ENCODE peak calls at places on chromosomes 4 and X, in nine cellular contexts. One of them, this sample, is unnamed.

GRCh38 chrX:47836164-47837072 is at the start of gene ZNF81:
- DNase-seq in NCI-H524: peak; percentile 97
- DNase-seq in fibroblast of mammary gland: peak; percentile 95
- DNase-seq in posterior vena cava: peak; percentile 99
- DNase-seq in mesendoderm: peak; percentile 98
- DNase-seq in fibroblast of pulmonary artery: peak; percentile 97
- DNase-seq in stimulated activated CD8-positive, alpha-beta memory T cell treated with anti-CD3 and anti-CD28 coated beads, Interleukin-4, amount 100 ng/mL, for 48 hours: peak; percentile 92
- DNase-seq in HS-5: peak; percentile 86
- DNase-seq in HFFc6: peak; percentile 96
- DNase-seq in this sample: peak; percentile 90

GRCh38 chr4:124279741-124280140 is 432.8 kb downstream of the ANKRD50 start:
- DNase-seq in NCI-H524: peak; percentile 39
- DNase-seq in fibroblast of mammary gland: no peak
- DNase-seq in posterior vena cava: no peak
- DNase-seq in mesendoderm: peak; percentile 69
- DNase-seq in fibroblast of pulmonary artery: no peak
- DNase-seq in stimulated activated CD8-positive, alpha-beta memory T cell treated with anti-CD3 and anti-CD28 coated beads, Interleukin-4, amount 100 ng/mL, for 48 hours: no peak
- DNase-seq in HS-5: no peak
- DNase-seq in HFFc6: no peak
- DNase-seq in this sample: no peak

GRCh38 chr4:127364911-127365310 is 267.8 kb upstream of the INTU start:
- DNase-seq in NCI-H524: no peak
- DNase-seq in fibroblast of mammary gland: no peak
- DNase-seq in posterior vena cava: no peak
- DNase-seq in mesendoderm: no peak
- DNase-seq in fibroblast of pulmonary artery: no peak
- DNase-seq in stimulated activated CD8-positive, alpha-beta memory T cell treated with anti-CD3 and anti-CD28 coated beads, Interleukin-4, amount 100 ng/mL, for 48 hours: no peak
- DNase-seq in HS-5: no peak
- DNase-seq in HFFc6: no peak
- DNase-seq in this sample: no peak

GRCh38 chr4:180994722-180995121 is 1248.5 kb upstream of the TENM3 start:
- DNase-seq in NCI-H524: no peak
- DNase-seq in fibroblast of mammary gland: no peak
- DNase-seq in posterior vena cava: no peak
- DNase-seq in mesendoderm: no peak
- DNase-seq in fibroblast of pulmonary artery: no peak
- DNase-seq in stimulated activated CD8-positive, alpha-beta memory T cell treated with anti-CD3 and anti-CD28 coated beads, Interleukin-4, amount 100 ng/mL, for 48 hours: no peak
- DNase-seq in HS-5: no peak
- DNase-seq in HFFc6: no peak
- DNase-seq in this sample: no peak

GRCh38 chr4:8821151-8821950 is 50.3 kb downstream of the HMX1 start:
- DNase-seq in NCI-H524: no peak
- DNase-seq in fibroblast of mammary gland: no peak
- DNase-seq in posterior vena cava: peak; percentile 74
- DNase-seq in mesendoderm: no peak
- DNase-seq in fibroblast of pulmonary artery: no peak
- DNase-seq in stimulated activated CD8-positive, alpha-beta memory T cell treated with anti-CD3 and anti-CD28 coated beads, Interleukin-4, amount 100 ng/mL, for 48 hours: peak; percentile 14
- DNase-seq in HS-5: no peak
- DNase-seq in HFFc6: no peak
- DNase-seq in this sample: no peak

GRCh38 chr4:140003851-140004579 is 150.0 kb downstream of the MAML3 start:
- DNase-seq in NCI-H524: no peak
- DNase-seq in fibroblast of mammary gland: no peak
- DNase-seq in posterior vena cava: no peak
- DNase-seq in mesendoderm: no peak
- DNase-seq in fibroblast of pulmonary artery: no peak
- DNase-seq in stimulated activated CD8-positive, alpha-beta memory T cell treated with anti-CD3 and anti-CD28 coated beads, Interleukin-4, amount 100 ng/mL, for 48 hours: no peak
- DNase-seq in HS-5: no peak
- DNase-seq in HFFc6: no peak
- DNase-seq in this sample: no peak

GRCh38 chr4:169940460-169940859 is 85.7 kb downstream of the MFAP3L start:
- DNase-seq in NCI-H524: no peak
- DNase-seq in fibroblast of mammary gland: no peak
- DNase-seq in posterior vena cava: no peak
- DNase-seq in mesendoderm: peak; percentile 74
- DNase-seq in fibroblast of pulmonary artery: no peak
- DNase-seq in stimulated activated CD8-positive, alpha-beta memory T cell treated with anti-CD3 and anti-CD28 coated beads, Interleukin-4, amount 100 ng/mL, for 48 hours: no peak
- DNase-seq in HS-5: no peak
- DNase-seq in HFFc6: no peak
- DNase-seq in this sample: no peak

GRCh38 chrX:50871922-50872453 is 38.5 kb upstream of the BMP15 start:
- DNase-seq in NCI-H524: no peak
- DNase-seq in fibroblast of mammary gland: no peak
- DNase-seq in posterior vena cava: no peak
- DNase-seq in mesendoderm: no peak
- DNase-seq in fibroblast of pulmonary artery: peak; percentile 3
- DNase-seq in stimulated activated CD8-positive, alpha-beta memory T cell treated with anti-CD3 and anti-CD28 coated beads, Interleukin-4, amount 100 ng/mL, for 48 hours: no peak
- DNase-seq in HS-5: no peak
- DNase-seq in HFFc6: no peak
- DNase-seq in this sample: no peak